ENCODE peak calls at places on chromosomes 4 and X, in seven cellular contexts. A is GM23248, K is astrocyte, Q is fibroblast of lung, O is mesenchymal stem cell, U is HepG2, T is PC-3. S is an unnamed sample. For H3K4me1, the result is how much of the 10 kb centered on the place peaks cover.

GRCh38 chr4:3699261-3699660 is 66.9 kb upstream of the ADRA2C start:
- DNase-seq in A (no peak), K (no peak), Q (no peak), O (no peak), U (no peak), T (no peak), S (no peak)

GRCh38 chr4:188196134-188196735 is 57.0 kb downstream of the TRIML1 start:
- DNase-seq in A (no peak), K (no peak), Q (peak), O (no peak), U (no peak), T (no peak), S (no peak)

GRCh38 chrX:119757979-119758681 is at the start of gene SOWAHD:
- DNase-seq in A (peak), K (no peak), Q (peak), O (peak), U (peak), T (peak), S (peak)

GRCh38 chr4:142512161-142512560 is 333.9 kb downstream of the INPP4B start:
- DNase-seq in A (peak), K (peak), Q (peak), O (no peak), U (no peak), T (peak), S (peak)

GRCh38 chrX:50770702-50771101 is 43.3 kb downstream of the SHROOM4 start:
- DNase-seq in A (no peak), K (peak), Q (no peak), O (no peak), U (peak), T (no peak), S (no peak)

GRCh38 chr4:67934628-67935027 is 28.7 kb downstream of the TMPRSS11A start:
- DNase-seq in A (no peak), K (peak), Q (no peak), O (no peak), U (no peak), T (no peak), S (no peak)

GRCh38 chrX:151488677-151489076 is 74.8 kb upstream of the PASD1 start:
- DNase-seq in A (peak), K (no peak), Q (no peak), O (no peak), U (peak), T (no peak), S (no peak)

GRCh38 chr4:105601406-105601805 is 49.0 kb downstream of the ARHGEF38 start:
- DNase-seq in A (no peak), K (no peak), Q (no peak), O (no peak), U (no peak), T (no peak), S (no peak)

GRCh38 chr4:145098675-145099037 is 545 bp downstream of the ABCE1 start:
- DNase-seq in A (peak), K (peak), Q (peak), O (peak), U (peak), T (peak), S (peak)

GRCh38 chr4:169060396-169061081 is 50.5 kb upstream of the CBR4 start:
- DNase-seq in A (peak), K (no peak), Q (no peak), O (no peak), U (no peak), T (no peak), S (no peak)

GRCh38 chr4:118935819-118936218 is 47.2 kb downstream of the SYNPO2 start:
- DNase-seq in A (no peak), K (no peak), Q (no peak), O (no peak), U (no peak), T (no peak), S (no peak)

GRCh38 chr4:112523008-112523440 is 7.0 kb upstream of the NEUROG2 start:
- DNase-seq in A (no peak), K (peak), Q (peak), O (peak), U (no peak), T (no peak), S (peak)

GRCh38 chr4:160510925-160511324 is 1408.0 kb downstream of the RAPGEF2 start:
- DNase-seq in A (peak), K (peak), Q (no peak), O (peak), U (no peak), T (peak), S (no peak)

GRCh38 chr4:868421-868820 is 42.5 kb upstream of the CPLX1 start:
- DNase-seq in A (no peak), K (no peak), Q (no peak), O (no peak), U (no peak), T (no peak), S (no peak)

GRCh38 chr4:119490335-119490734 is 138.3 kb downstream of the PDE5A start:
- DNase-seq in A (peak), K (no peak), Q (peak), O (peak), U (no peak), T (peak), S (peak)

GRCh38 chr4:109735566-109736454 is 5.9 kb upstream of the PLA2G12A start:
- DNase-seq in A (no peak), K (peak), Q (no peak), O (no peak), U (no peak), T (no peak), S (no peak)

GRCh38 chr4:173135241-173135847 is 33.3 kb upstream of the GALNT7 start:
- DNase-seq in A (peak), K (peak), Q (peak), O (peak), U (no peak), T (no peak), S (no peak)

GRCh38 chrX:40720386-40720785 is 15.0 kb downstream of the MED14 start:
- DNase-seq in A (no peak), K (no peak), Q (no peak), O (no peak), U (no peak), T (no peak), S (no peak)

GRCh38 chr4:105543881-105544280 is 8.5 kb upstream of the ARHGEF38 start:
- DNase-seq in A (no peak), K (no peak), Q (no peak), O (no peak), U (no peak), T (no peak), S (no peak)

GRCh38 chr4:27836505-27836904 is 975.9 kb downstream of the STIM2 start:
- DNase-seq in A (no peak), K (peak), Q (no peak), O (peak), U (no peak), T (no peak), S (no peak)

GRCh38 chrX:69522052-69522451 is 17.9 kb downstream of the NALF2 start:
- DNase-seq in A (no peak), K (no peak), Q (no peak), O (no peak), U (no peak), T (no peak), S (no peak)

GRCh38 chrX:11273544-11273943 is 19.7 kb upstream of the AMELX start:
- DNase-seq in A (peak), K (peak), Q (peak), O (peak), U (no peak), T (peak), S (no peak)

GRCh38 chrX:68443155-68443868 is 10.0 kb upstream of the OPHN1 start:
- DNase-seq in A (peak), K (peak), Q (no peak), O (peak), U (peak), T (peak), S (peak)

GRCh38 chrX:71053217-71053621 is 14.9 kb downstream of the SNX12 start:
- DNase-seq in A (no peak), K (no peak), Q (peak), O (no peak), U (no peak), T (no peak), S (no peak)

GRCh38 chrX:24026403-24026801 is 584 bp downstream of the KLHL15 start:
- DNase-seq in A (peak), K (no peak), Q (peak), O (peak), U (no peak), T (no peak), S (peak)

GRCh38 chr4:36187723-36188333 is 56.5 kb downstream of the ARAP2 start:
- DNase-seq in A (peak), K (peak), Q (peak), O (peak), U (peak), T (peak), S (no peak)

GRCh38 chr4:71498002-71498401 is 159.2 kb downstream of the SLC4A4 start:
- DNase-seq in A (peak), K (peak), Q (peak), O (peak), U (no peak), T (peak), S (no peak)

GRCh38 chr4:89469930-89470375 is 162.4 kb upstream of the GPRIN3 start:
- DNase-seq in A (peak), K (peak), Q (peak), O (peak), U (no peak), T (peak), S (no peak)

GRCh38 chr4:85477538-85477937 is 2.6 kb downstream of the ARHGAP24 start:
- DNase-seq in A (peak), K (no peak), Q (no peak), O (peak), U (no peak), T (no peak), S (no peak)
- H3K4me3 ChIP-seq in A (peak), K (no peak), Q (peak), O (peak), U (no peak), T (no peak), S (no peak)

DNA sequence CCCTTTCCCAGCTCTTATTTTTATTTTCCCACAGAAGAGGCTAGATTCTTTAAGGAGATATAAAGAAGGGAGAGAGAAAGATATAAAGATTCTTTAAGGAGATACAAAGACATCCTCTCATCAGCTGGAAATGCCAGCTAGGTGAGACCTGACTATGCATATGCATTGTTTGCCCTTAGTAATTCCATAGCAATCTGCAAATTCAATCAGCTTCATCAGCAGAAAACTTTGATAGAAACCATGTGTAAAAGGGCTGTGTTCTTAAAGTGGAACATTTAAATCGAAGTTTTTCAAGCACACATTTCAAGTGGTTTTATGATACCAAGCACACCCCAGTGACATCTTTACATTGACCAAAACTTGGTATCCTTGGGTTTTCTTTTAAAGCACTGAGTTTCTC is 24.1 kb downstream of the FHL1 start:
- DNase-seq in A (no peak), K (no peak), Q (no peak), O (no peak), U (no peak), T (no peak), S (no peak)
- H3K4me1 ChIP-seq in A (under half), K (under half), Q (under half), O (under half), U (under half), T (under half), S (under half)

GRCh38 chr4:165378398-165378762 is 428 bp upstream of the CPE start:
- DNase-seq in A (no peak), K (no peak), Q (no peak), O (no peak), U (no peak), T (no peak), S (peak)

GRCh38 chr4:165381821-165382373 is 3.1 kb downstream of the CPE start:
- DNase-seq in A (no peak), K (no peak), Q (no peak), O (no peak), U (no peak), T (no peak), S (no peak)

GRCh38 chr4:165379662-165380061 is 854 bp downstream of the CPE start:
- DNase-seq in A (peak), K (peak), Q (no peak), O (peak), U (peak), T (no peak), S (peak)

GRCh38 chr4:165375465-165375864 is 3.3 kb upstream of the CPE start:
- DNase-seq in A (no peak), K (no peak), Q (no peak), O (no peak), U (no peak), T (no peak), S (no peak)

GRCh38 chr4:165378763-165379631 is at the start of gene CPE:
- DNase-seq in A (peak), K (peak), Q (peak), O (peak), U (peak), T (peak), S (peak)
- H2AFZ ChIP-seq in A (peak), K (peak), Q (peak), O (peak), U (peak), T (peak), S (peak)

GRCh38 chr4:165208322-165208652 is 926 bp downstream of the KLHL2 start:
- DNase-seq in A (no peak), K (no peak), Q (no peak), O (no peak), U (no peak), T (no peak), S (peak)

GRCh38 chr4:165207431-165208321 is at the start of gene KLHL2:
- DNase-seq in A (peak), K (peak), Q (peak), O (peak), U (peak), T (peak), S (peak)

GRCh38 chr4:165210566-165210965 is 3.2 kb downstream of the KLHL2 start:
- DNase-seq in A (no peak), K (no peak), Q (no peak), O (no peak), U (no peak), T (peak), S (no peak)

GRCh38 chr4:165208741-165209388 is 1.5 kb downstream of the KLHL2 start:
- DNase-seq in A (no peak), K (peak), Q (no peak), O (no peak), U (no peak), T (peak), S (peak)

GRCh38 chr4:165209796-165210195 is 2.4 kb downstream of the KLHL2 start:
- DNase-seq in A (no peak), K (no peak), Q (no peak), O (no peak), U (no peak), T (peak), S (no peak)
- H3K4me3 ChIP-seq in A (no peak), K (no peak), Q (no peak), O (no peak), U (no peak), T (peak), S (no peak)